ENCODE peak calls at places on chromosomes 6 and 20, in eight cellular contexts. One of them, this sample, is unnamed.

GRCh38 chr6:6057442-6058053 is 50.8 kb upstream of the NRN1 start:
- DNase-seq in SK-N-MC: peak; percentile 60
- DNase-seq in anterior cingulate cortex: no peak
- DNase-seq in glutamatergic neuron: no peak
- DNase-seq in iPS-NIHi11: peak; percentile 55
- DNase-seq in DMS153: no peak
- DNase-seq in SK-N-DZ: peak; percentile 38
- DNase-seq in right atrium auricular region: no peak
- DNase-seq in this sample: peak; percentile 48

GRCh38 chr20:14055127-14055742 is 59.9 kb downstream of the MACROD2 start:
- DNase-seq in SK-N-MC: peak; percentile 74
- DNase-seq in anterior cingulate cortex: no peak
- DNase-seq in glutamatergic neuron: no peak
- DNase-seq in iPS-NIHi11: peak; percentile 37
- DNase-seq in DMS153: no peak
- DNase-seq in SK-N-DZ: peak; percentile 71
- DNase-seq in right atrium auricular region: no peak
- DNase-seq in this sample: peak; percentile 36

GRCh38 chr20:19699132-19699971 is 58.7 kb upstream of the RIN2 start:
- DNase-seq in SK-N-MC: no peak
- DNase-seq in anterior cingulate cortex: no peak
- DNase-seq in glutamatergic neuron: no peak
- DNase-seq in iPS-NIHi11: no peak
- DNase-seq in DMS153: no peak
- DNase-seq in SK-N-DZ: no peak
- DNase-seq in right atrium auricular region: no peak
- DNase-seq in this sample: no peak

GRCh38 chr20:61291166-61291829 is 39.2 kb downstream of the CDH4 start:
- DNase-seq in SK-N-MC: no peak
- DNase-seq in anterior cingulate cortex: no peak
- DNase-seq in glutamatergic neuron: no peak
- DNase-seq in iPS-NIHi11: no peak
- DNase-seq in DMS153: no peak
- DNase-seq in SK-N-DZ: no peak
- DNase-seq in right atrium auricular region: no peak
- DNase-seq in this sample: no peak

GRCh38 chr6:166678426-166678825 is 51.4 kb upstream of the RPS6KA2 start:
- DNase-seq in SK-N-MC: no peak
- DNase-seq in anterior cingulate cortex: no peak
- DNase-seq in glutamatergic neuron: no peak
- DNase-seq in iPS-NIHi11: no peak
- DNase-seq in DMS153: no peak
- DNase-seq in SK-N-DZ: no peak
- DNase-seq in right atrium auricular region: no peak
- DNase-seq in this sample: no peak

GRCh38 chr20:53984781-53985518 is 85.4 kb downstream of the BCAS1 start:
- DNase-seq in SK-N-MC: no peak
- DNase-seq in anterior cingulate cortex: no peak
- DNase-seq in glutamatergic neuron: no peak
- DNase-seq in iPS-NIHi11: no peak
- DNase-seq in DMS153: no peak
- DNase-seq in SK-N-DZ: no peak
- DNase-seq in right atrium auricular region: no peak
- DNase-seq in this sample: no peak

GRCh38 chr20:37564388-37565133 is 36.9 kb upstream of the BLCAP start:
- DNase-seq in SK-N-MC: no peak
- DNase-seq in anterior cingulate cortex: no peak
- DNase-seq in glutamatergic neuron: peak; percentile 83
- DNase-seq in iPS-NIHi11: peak; percentile 91
- DNase-seq in DMS153: peak; percentile 33
- DNase-seq in SK-N-DZ: peak; percentile 80
- DNase-seq in right atrium auricular region: peak; percentile 55
- DNase-seq in this sample: peak; percentile 95

GRCh38 chr20:5614506-5614905 is 135.7 kb upstream of the SHLD1 start:
- DNase-seq in SK-N-MC: no peak
- DNase-seq in anterior cingulate cortex: no peak
- DNase-seq in glutamatergic neuron: no peak
- DNase-seq in iPS-NIHi11: no peak
- DNase-seq in DMS153: no peak
- DNase-seq in SK-N-DZ: no peak
- DNase-seq in right atrium auricular region: no peak
- DNase-seq in this sample: no peak

GRCh38 chr6:36544228-36544627 is 3.1 kb downstream of the STK38 start:
- DNase-seq in SK-N-MC: no peak
- DNase-seq in anterior cingulate cortex: no peak
- DNase-seq in glutamatergic neuron: no peak
- DNase-seq in iPS-NIHi11: no peak
- DNase-seq in DMS153: no peak
- DNase-seq in SK-N-DZ: no peak
- DNase-seq in right atrium auricular region: no peak
- DNase-seq in this sample: no peak

GRCh38 chr20:17967595-17968365 is 814 bp downstream of the SNX5 start:
- DNase-seq in SK-N-MC: no peak
- DNase-seq in anterior cingulate cortex: no peak
- DNase-seq in glutamatergic neuron: no peak
- DNase-seq in iPS-NIHi11: no peak
- DNase-seq in DMS153: no peak
- DNase-seq in SK-N-DZ: no peak
- DNase-seq in right atrium auricular region: no peak
- DNase-seq in this sample: no peak

GRCh38 chr6:26214826-26215199 is 127.6 kb downstream of the HFE start:
- DNase-seq in SK-N-MC: no peak
- DNase-seq in anterior cingulate cortex: no peak
- DNase-seq in glutamatergic neuron: no peak
- DNase-seq in iPS-NIHi11: no peak
- DNase-seq in DMS153: no peak
- DNase-seq in SK-N-DZ: peak; percentile 27
- DNase-seq in right atrium auricular region: no peak
- DNase-seq in this sample: no peak

GRCh38 chr6:74966712-74967111 is 239.1 kb downstream of the COL12A1 start:
- DNase-seq in SK-N-MC: no peak
- DNase-seq in anterior cingulate cortex: no peak
- DNase-seq in glutamatergic neuron: no peak
- DNase-seq in iPS-NIHi11: no peak
- DNase-seq in DMS153: no peak
- DNase-seq in SK-N-DZ: no peak
- DNase-seq in right atrium auricular region: no peak
- DNase-seq in this sample: no peak

GRCh38 chr6:33170176-33171095 is 21.8 kb downstream of the COL11A2 start:
- DNase-seq in SK-N-MC: no peak
- DNase-seq in anterior cingulate cortex: no peak
- DNase-seq in glutamatergic neuron: no peak
- DNase-seq in iPS-NIHi11: no peak
- DNase-seq in DMS153: no peak
- DNase-seq in SK-N-DZ: no peak
- DNase-seq in right atrium auricular region: no peak
- DNase-seq in this sample: no peak

GRCh38 chr20:24458441-24458840 is 11.0 kb upstream of the SYNDIG1 start:
- DNase-seq in SK-N-MC: no peak
- DNase-seq in anterior cingulate cortex: no peak
- DNase-seq in glutamatergic neuron: no peak
- DNase-seq in iPS-NIHi11: no peak
- DNase-seq in DMS153: no peak
- DNase-seq in SK-N-DZ: no peak
- DNase-seq in right atrium auricular region: no peak
- DNase-seq in this sample: no peak

This sample was measured in D341Med.